ENCODE peak calls at places on chromosomes 5 and 9, in five cellular contexts. K, U, B, M and W are unnamed samples.

GRCh38 chr9:137306546-137307254 is 4.6 kb upstream of the NRARP start:
- DNase-seq in K (no peak), U (no peak), B (peak), M (no peak), W (no peak)

GRCh38 chr5:31357038-31357437 is 163.6 kb downstream of the CDH6 start:
- DNase-seq in K (no peak), U (no peak), B (no peak), M (no peak), W (no peak)

GRCh38 chr5:133825631-133826289 is 142.7 kb downstream of the C5orf15 start:
- DNase-seq in K (no peak), U (peak), B (no peak), M (peak), W (peak)

GRCh38 chr9:135736265-135736978 is 34.4 kb downstream of the KCNT1 start:
- DNase-seq in K (no peak), U (no peak), B (no peak), M (no peak), W (no peak)

GRCh38 chr9:83034026-83034425 is 28.9 kb downstream of the RASEF start:
- DNase-seq in K (no peak), U (no peak), B (no peak), M (no peak), W (no peak)

GRCh38 chr5:92652735-92653134 is 928.3 kb downstream of the NR2F1-AS1 start:
- DNase-seq in K (no peak), U (no peak), B (no peak), M (no peak), W (no peak)

GRCh38 chr9:124778575-124779367 is 1.8 kb downstream of the OLFML2A start:
- DNase-seq in K (no peak), U (no peak), B (no peak), M (no peak), W (no peak)

GRCh38 chr9:110767559-110768063 is 99.0 kb downstream of the MUSK start:
- DNase-seq in K (no peak), U (no peak), B (no peak), M (no peak), W (no peak)